ENCODE peak calls at places on chromosomes 6 and 20, in nine cellular contexts. One of them, this sample, is unnamed.
A peak's percentile ranks its signal among the peaks of the same experiment; 100 is the strongest.

GRCh38 chr6:44041461-44042260 is 85.6 kb downstream of the MRPL14 start:
- DNase-seq in upper lobe of left lung: no peak
- DNase-seq in MM.1S: no peak
- DNase-seq in lung: no peak
- DNase-seq in RWPE2: peak; percentile 92
- DNase-seq in endodermal cell: peak; percentile 89
- DNase-seq in psoas muscle: no peak
- DNase-seq in A549: peak; percentile 57
- DNase-seq in IMR-90: peak; percentile 99
- DNase-seq in this sample: no peak

GRCh38 chr20:45052698-45053440 is 48.1 kb downstream of the KCNS1 start:
- DNase-seq in upper lobe of left lung: peak; percentile 42
- DNase-seq in MM.1S: peak; percentile 81
- DNase-seq in lung: no peak
- DNase-seq in RWPE2: no peak
- DNase-seq in endodermal cell: no peak
- DNase-seq in psoas muscle: no peak
- DNase-seq in A549: no peak
- DNase-seq in IMR-90: peak; percentile 81
- DNase-seq in this sample: no peak

GRCh38 chr6:26202201-26202611 is 115.0 kb downstream of the HFE start:
- DNase-seq in upper lobe of left lung: no peak
- DNase-seq in MM.1S: no peak
- DNase-seq in lung: no peak
- DNase-seq in RWPE2: no peak
- DNase-seq in endodermal cell: peak; percentile 74
- DNase-seq in psoas muscle: no peak
- DNase-seq in A549: no peak
- DNase-seq in IMR-90: no peak
- DNase-seq in this sample: no peak

GRCh38 chr6:45445749-45446454 is 68.2 kb upstream of the SUPT3H start:
- DNase-seq in upper lobe of left lung: peak; percentile 81
- DNase-seq in MM.1S: no peak
- DNase-seq in lung: peak; percentile 84
- DNase-seq in RWPE2: peak; percentile 80
- DNase-seq in endodermal cell: peak; percentile 82
- DNase-seq in psoas muscle: peak; percentile 62
- DNase-seq in A549: peak; percentile 75
- DNase-seq in IMR-90: peak; percentile 99
- DNase-seq in this sample: no peak

GRCh38 chr6:48092550-48093217 is 18.3 kb downstream of the PTCHD4 start:
- DNase-seq in upper lobe of left lung: no peak
- DNase-seq in MM.1S: no peak
- DNase-seq in lung: no peak
- DNase-seq in RWPE2: no peak
- DNase-seq in endodermal cell: no peak
- DNase-seq in psoas muscle: no peak
- DNase-seq in A549: no peak
- DNase-seq in IMR-90: no peak
- DNase-seq in this sample: no peak

GRCh38 chr20:18066421-18067333 is 9.0 kb upstream of the OVOL2 start:
- DNase-seq in upper lobe of left lung: no peak
- DNase-seq in MM.1S: no peak
- DNase-seq in lung: no peak
- DNase-seq in RWPE2: no peak
- DNase-seq in endodermal cell: peak; percentile 40
- DNase-seq in psoas muscle: no peak
- DNase-seq in A549: no peak
- DNase-seq in IMR-90: no peak
- DNase-seq in this sample: no peak

GRCh38 chr6:134640975-134641429 is 308.9 kb downstream of the ALDH8A1 start:
- DNase-seq in upper lobe of left lung: peak; percentile 86
- DNase-seq in MM.1S: peak; percentile 84
- DNase-seq in lung: peak; percentile 82
- DNase-seq in RWPE2: no peak
- DNase-seq in endodermal cell: peak; percentile 89
- DNase-seq in psoas muscle: peak; percentile 86
- DNase-seq in A549: peak; percentile 36
- DNase-seq in IMR-90: peak; percentile 95
- DNase-seq in this sample: peak; percentile 64

GRCh38 chr6:94071835-94072234 is 652.5 kb upstream of the EPHA7 start:
- DNase-seq in upper lobe of left lung: no peak
- DNase-seq in MM.1S: peak; percentile 42
- DNase-seq in lung: no peak
- DNase-seq in RWPE2: no peak
- DNase-seq in endodermal cell: no peak
- DNase-seq in psoas muscle: no peak
- DNase-seq in A549: no peak
- DNase-seq in IMR-90: no peak
- DNase-seq in this sample: no peak

GRCh38 chr20:62472343-62473199 is 3.2 kb downstream of the GATA5 start:
- DNase-seq in upper lobe of left lung: no peak
- DNase-seq in MM.1S: no peak
- DNase-seq in lung: no peak
- DNase-seq in RWPE2: peak; percentile 80
- DNase-seq in endodermal cell: no peak
- DNase-seq in psoas muscle: no peak
- DNase-seq in A549: no peak
- DNase-seq in IMR-90: no peak
- DNase-seq in this sample: no peak

GRCh38 chr20:35007413-35007812 is 51.7 kb downstream of the MYH7B start:
- DNase-seq in upper lobe of left lung: no peak
- DNase-seq in MM.1S: no peak
- DNase-seq in lung: no peak
- DNase-seq in RWPE2: peak; percentile 66
- DNase-seq in endodermal cell: peak; percentile 30
- DNase-seq in psoas muscle: no peak
- DNase-seq in A549: no peak
- DNase-seq in IMR-90: no peak
- DNase-seq in this sample: no peak

GRCh38 chr6:130033999-130034814 is 15.8 kb downstream of the L3MBTL3 start:
- DNase-seq in upper lobe of left lung: no peak
- DNase-seq in MM.1S: no peak
- DNase-seq in lung: no peak
- DNase-seq in RWPE2: no peak
- DNase-seq in endodermal cell: no peak
- DNase-seq in psoas muscle: no peak
- DNase-seq in A549: no peak
- DNase-seq in IMR-90: peak; percentile 90
- DNase-seq in this sample: no peak

DNA sequence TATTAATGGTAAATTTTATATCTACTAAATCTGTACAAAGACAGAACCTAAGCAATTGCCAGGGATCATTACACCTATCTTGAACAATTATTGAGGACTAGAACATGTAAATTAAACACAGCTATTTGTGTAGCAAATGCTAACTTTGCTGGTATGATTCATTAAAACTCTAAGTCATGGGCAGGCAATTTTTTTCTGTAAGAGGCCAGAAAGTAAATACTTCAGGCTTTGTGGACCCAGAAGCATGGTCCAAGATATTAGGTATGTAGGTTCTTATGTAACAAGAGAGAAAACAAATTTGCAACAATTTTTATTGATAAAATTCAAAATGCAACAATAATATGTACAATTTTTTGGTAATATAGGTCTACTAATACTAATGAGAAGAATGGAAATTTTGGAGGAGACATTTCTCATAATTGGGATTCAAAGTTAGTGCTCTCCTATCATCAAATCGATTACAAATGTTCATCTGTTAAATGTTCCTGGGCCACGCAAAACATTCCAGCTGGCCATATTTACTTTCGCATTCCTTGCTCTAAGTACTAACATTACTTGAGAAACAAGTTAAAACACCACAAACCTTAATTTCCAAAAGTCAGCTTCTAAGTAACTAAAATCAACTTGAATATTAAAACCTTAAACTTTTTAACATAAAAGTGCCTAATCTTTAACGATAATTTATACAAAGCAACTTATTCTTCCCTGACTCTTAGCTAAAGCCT is 4.3 kb downstream of the TMEM30A start:
- DNase-seq in upper lobe of left lung: no peak
- DNase-seq in MM.1S: no peak
- DNase-seq in lung: no peak
- DNase-seq in RWPE2: no peak
- DNase-seq in endodermal cell: no peak
- DNase-seq in psoas muscle: no peak
- DNase-seq in A549: no peak
- DNase-seq in IMR-90: peak; percentile 45
- DNase-seq in this sample: no peak
- H3K4me3 ChIP-seq in upper lobe of left lung: no peak overlapping the region
- H3K4me3 ChIP-seq in MM.1S: no peak overlapping the region
- H3K4me3 ChIP-seq in lung: no peak overlapping the region
- H3K4me3 ChIP-seq in RWPE2: peak overlapping the region; percentile 6
- H3K4me3 ChIP-seq in endodermal cell: peak overlapping the region; percentile 86
- H3K4me3 ChIP-seq in psoas muscle: peak overlapping the region; percentile 22
- H3K4me3 ChIP-seq in A549: peak overlapping the region; percentile 97
- H3K4me3 ChIP-seq in IMR-90: peak overlapping the region; percentile 35
- H3K4me3 ChIP-seq in this sample: no peak overlapping the region

GRCh38 chr6:91569071-91569470 is 982.2 kb upstream of the MAP3K7 start:
- DNase-seq in upper lobe of left lung: no peak
- DNase-seq in MM.1S: no peak
- DNase-seq in lung: no peak
- DNase-seq in RWPE2: no peak
- DNase-seq in endodermal cell: no peak
- DNase-seq in psoas muscle: no peak
- DNase-seq in A549: no peak
- DNase-seq in IMR-90: peak; percentile 53
- DNase-seq in this sample: no peak
- H3K27ac ChIP-seq in upper lobe of left lung: no peak overlapping the region
- H3K27ac ChIP-seq in MM.1S: no peak overlapping the region
- H3K27ac ChIP-seq in lung: no peak overlapping the region
- H3K27ac ChIP-seq in RWPE2: no peak overlapping the region
- H3K27ac ChIP-seq in endodermal cell: no peak overlapping the region
- H3K27ac ChIP-seq in psoas muscle: no peak overlapping the region
- H3K27ac ChIP-seq in A549: no peak overlapping the region
- H3K27ac ChIP-seq in IMR-90: no peak overlapping the region
- H3K27ac ChIP-seq in this sample: no peak overlapping the region

DNA sequence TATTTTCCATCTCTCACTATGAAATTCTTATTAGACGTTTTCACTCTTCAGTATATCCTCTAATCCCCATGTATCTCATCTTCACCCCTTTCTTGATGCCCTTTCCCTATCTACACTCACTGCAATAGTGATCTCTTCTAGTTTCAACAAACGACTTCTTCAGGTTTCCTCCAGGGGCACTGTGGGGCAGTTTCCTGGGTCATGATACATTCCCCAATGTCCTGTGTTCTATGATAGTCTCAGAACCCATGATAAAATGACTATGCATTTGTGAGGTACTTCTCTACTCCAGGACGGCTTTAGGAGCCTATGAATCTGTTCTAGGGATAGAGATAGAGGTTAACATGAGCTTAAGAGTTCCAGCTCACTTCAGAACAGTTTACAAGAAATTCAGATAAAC is 183.3 kb downstream of the FOXC1 start:
- DNase-seq in upper lobe of left lung: no peak
- DNase-seq in MM.1S: peak; percentile 22
- DNase-seq in lung: no peak
- DNase-seq in RWPE2: no peak
- DNase-seq in endodermal cell: peak; percentile 80
- DNase-seq in psoas muscle: no peak
- DNase-seq in A549: peak; percentile 30
- DNase-seq in IMR-90: peak; percentile 10
- DNase-seq in this sample: no peak
- TF ChIP-seq CTCF in upper lobe of left lung: no peak
- TF ChIP-seq CTCF in MM.1S: peak; percentile 56
- TF ChIP-seq CTCF in lung: no peak
- TF ChIP-seq CTCF in RWPE2: peak; percentile 58
- TF ChIP-seq CTCF in endodermal cell: peak; percentile 78
- TF ChIP-seq CTCF in psoas muscle: peak; percentile 23
- TF ChIP-seq CTCF in A549: peak; percentile 24
- TF ChIP-seq CTCF in IMR-90: peak; percentile 29
- TF ChIP-seq CTCF in this sample: peak; percentile 30

GRCh38 chr6:150417247-150417646 is 48.4 kb downstream of the IYD start:
- DNase-seq in upper lobe of left lung: no peak
- DNase-seq in MM.1S: no peak
- DNase-seq in lung: no peak
- DNase-seq in RWPE2: no peak
- DNase-seq in endodermal cell: no peak
- DNase-seq in psoas muscle: no peak
- DNase-seq in A549: no peak
- DNase-seq in IMR-90: no peak
- DNase-seq in this sample: no peak

GRCh38 chr6:150420428-150420827 is 51.6 kb downstream of the IYD start:
- DNase-seq in upper lobe of left lung: no peak
- DNase-seq in MM.1S: no peak
- DNase-seq in lung: no peak
- DNase-seq in RWPE2: no peak
- DNase-seq in endodermal cell: no peak
- DNase-seq in psoas muscle: no peak
- DNase-seq in A549: no peak
- DNase-seq in IMR-90: no peak
- DNase-seq in this sample: no peak

GRCh38 chr6:150417899-150418824 is 49.4 kb downstream of the IYD start:
- DNase-seq in upper lobe of left lung: no peak
- DNase-seq in MM.1S: peak; percentile 67
- DNase-seq in lung: no peak
- DNase-seq in RWPE2: no peak
- DNase-seq in endodermal cell: no peak
- DNase-seq in psoas muscle: no peak
- DNase-seq in A549: peak; percentile 68
- DNase-seq in IMR-90: peak; percentile 84
- DNase-seq in this sample: no peak

GRCh38 chr6:150420926-150421325 is 52.1 kb downstream of the IYD start:
- DNase-seq in upper lobe of left lung: no peak
- DNase-seq in MM.1S: no peak
- DNase-seq in lung: no peak
- DNase-seq in RWPE2: no peak
- DNase-seq in endodermal cell: no peak
- DNase-seq in psoas muscle: no peak
- DNase-seq in A549: no peak
- DNase-seq in IMR-90: no peak
- DNase-seq in this sample: no peak

GRCh38 chr6:150418825-150419594 is 50.2 kb downstream of the IYD start:
- DNase-seq in upper lobe of left lung: peak; percentile 53
- DNase-seq in MM.1S: peak; percentile 43
- DNase-seq in lung: peak; percentile 61
- DNase-seq in RWPE2: no peak
- DNase-seq in endodermal cell: peak; percentile 85
- DNase-seq in psoas muscle: peak; percentile 76
- DNase-seq in A549: peak; percentile 62
- DNase-seq in IMR-90: peak; percentile 36
- DNase-seq in this sample: peak; percentile 74
- H3K4me3 ChIP-seq in upper lobe of left lung: peak overlapping the region; percentile 36
- H3K4me3 ChIP-seq in MM.1S: no peak overlapping the region
- H3K4me3 ChIP-seq in lung: no peak overlapping the region
- H3K4me3 ChIP-seq in RWPE2: no peak overlapping the region
- H3K4me3 ChIP-seq in endodermal cell: no peak overlapping the region
- H3K4me3 ChIP-seq in psoas muscle: peak overlapping the region; percentile 51
- H3K4me3 ChIP-seq in A549: peak overlapping the region; percentile 37
- H3K4me3 ChIP-seq in IMR-90: peak overlapping the region; percentile 5
- H3K4me3 ChIP-seq in this sample: peak overlapping the region; percentile 34

GRCh38 chr20:57441510-57442154 is 50.4 kb downstream of the RBM38 start:
- DNase-seq in upper lobe of left lung: no peak
- DNase-seq in MM.1S: no peak
- DNase-seq in lung: no peak
- DNase-seq in RWPE2: no peak
- DNase-seq in endodermal cell: no peak
- DNase-seq in psoas muscle: no peak
- DNase-seq in A549: no peak
- DNase-seq in IMR-90: no peak
- DNase-seq in this sample: no peak
- H3K27ac ChIP-seq in upper lobe of left lung: peak overlapping the region; percentile 77
- H3K27ac ChIP-seq in MM.1S: no peak overlapping the region
- H3K27ac ChIP-seq in lung: peak overlapping the region; percentile 85
- H3K27ac ChIP-seq in RWPE2: no peak overlapping the region
- H3K27ac ChIP-seq in endodermal cell: peak overlapping the region; percentile 79
- H3K27ac ChIP-seq in psoas muscle: peak overlapping the region; percentile 98
- H3K27ac ChIP-seq in A549: no peak overlapping the region
- H3K27ac ChIP-seq in IMR-90: no peak overlapping the region
- H3K27ac ChIP-seq in this sample: no peak overlapping the region